ENCODE peak calls at places on chromosomes 1 and 21, in four cellular contexts. Y, Z, E and N are unnamed samples.

GRCh38 chr1:51280321-51281096 is 44.4 kb downstream of the RNF11 start:
- DNase-seq in Y (no peak), Z (no peak), E (no peak), N (no peak)

GRCh38 chr21:38244407-38244787 is 12.4 kb upstream of the KCNJ15 start:
- DNase-seq in Y (no peak), Z (no peak), E (no peak), N (no peak)

GRCh38 chr1:32991386-32991785 is 26.8 kb upstream of the RNF19B start:
- DNase-seq in Y (no peak), Z (no peak), E (no peak), N (no peak)

GRCh38 chr1:204477036-204477740 is 17.4 kb downstream of the PIK3C2B start:
- DNase-seq in Y (peak; percentile 88), Z (no peak), E (no peak), N (no peak)

GRCh38 chr1:228921473-228921872 is 186.2 kb downstream of the RHOU start:
- DNase-seq in Y (no peak), Z (no peak), E (no peak), N (no peak)

GRCh38 chr1:151292207-151293030 is 10.3 kb downstream of the ZNF687 start:
- DNase-seq in Y (no peak), Z (no peak), E (no peak), N (no peak)

GRCh38 chr1:110877776-110878175 is 4.8 kb downstream of the CD53 start:
- DNase-seq in Y (no peak), Z (no peak), E (no peak), N (no peak)

GRCh38 chr1:168455764-168456163 is 88.0 kb downstream of the XCL2 start:
- DNase-seq in Y (no peak), Z (no peak), E (no peak), N (no peak)

GRCh38 chr1:45979074-45979777 is 153.2 kb downstream of the PIK3R3 start:
- DNase-seq in Y (no peak), Z (no peak), E (no peak), N (no peak)

GRCh38 chr1:60152886-60153285 is 79.3 kb upstream of the C1orf87 start:
- DNase-seq in Y (no peak), Z (no peak), E (no peak), N (no peak)

GRCh38 chr1:168320149-168320548 is 39.5 kb downstream of the TBX19 start:
- DNase-seq in Y (no peak), Z (no peak), E (no peak), N (no peak)

GRCh38 chr21:45874716-45875415 is 106.7 kb upstream of the COL6A1 start:
- DNase-seq in Y (no peak), Z (no peak), E (no peak), N (peak; percentile 61)

GRCh38 chr1:226029093-226029496 is 30.0 kb upstream of the SDE2 start:
- DNase-seq in Y (no peak), Z (peak; percentile 39), E (no peak), N (peak; percentile 34)

GRCh38 chr1:71047635-71048607 is at the start of gene PTGER3:
- DNase-seq in Y (no peak), Z (peak; percentile 39), E (peak; percentile 31), N (peak; percentile 73)

GRCh38 chr1:188295157-188295556 is 1466.4 kb downstream of the PLA2G4A start:
- DNase-seq in Y (no peak), Z (no peak), E (no peak), N (no peak)

GRCh38 chr1:18398791-18399551 is 81.8 kb upstream of the KLHDC7A start:
- DNase-seq in Y (no peak), Z (no peak), E (no peak), N (no peak)
- TF ChIP-seq CTCF in Y (no peak), Z (no peak), E (no peak), N (no peak)

DNA sequence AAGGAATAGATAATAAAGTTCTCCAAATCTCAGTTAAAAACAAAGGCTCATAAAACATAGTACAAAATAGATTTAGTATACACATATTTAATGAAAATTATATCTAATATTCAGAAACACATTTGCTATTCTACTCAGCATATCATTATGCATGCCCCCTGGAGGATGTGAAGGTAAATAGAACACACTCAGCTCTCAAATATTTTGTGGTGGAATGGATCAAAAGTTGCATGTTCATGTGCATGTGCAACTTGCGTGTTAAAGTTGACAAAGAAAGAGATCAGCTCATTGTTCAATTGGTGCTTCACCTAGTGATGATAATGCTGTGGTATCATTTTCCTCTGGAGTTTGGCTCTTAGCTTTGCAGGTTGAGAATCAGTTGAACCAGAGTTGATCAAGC is 4.9 kb upstream of the ZNF644 start:
- DNase-seq in Y (no peak), Z (no peak), E (no peak), N (no peak)
- TF ChIP-seq CTCF in Y (no peak), Z (no peak), E (peak; percentile 50), N (no peak)

DNA sequence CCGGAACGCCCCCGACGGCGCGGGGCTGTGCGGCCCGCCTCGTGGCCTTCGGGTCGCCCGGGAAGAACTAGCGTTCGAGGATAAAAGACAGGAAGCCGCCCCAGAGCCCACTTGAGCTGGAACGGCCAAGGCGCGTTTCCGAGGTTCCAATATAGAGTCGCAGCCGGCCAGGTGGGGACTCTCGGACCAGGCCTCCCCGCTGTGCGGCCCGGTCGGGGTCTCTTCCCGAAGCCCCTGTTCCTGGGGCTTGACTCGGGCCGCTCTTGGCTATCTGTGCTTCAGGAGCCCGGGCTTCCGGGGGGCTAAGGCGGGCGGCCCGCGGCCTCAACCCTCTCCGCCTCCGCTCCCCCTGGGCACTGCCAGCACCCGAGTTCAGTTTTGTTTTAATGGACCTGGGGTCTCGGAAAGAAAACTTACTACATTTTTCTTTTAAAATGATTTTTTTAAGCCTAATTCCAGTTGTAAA is 158.8 kb downstream of the RUNX1 start:
- DNase-seq in Y (no peak), Z (no peak), E (no peak), N (no peak)
- TF ChIP-seq CTCF in Y (no peak), Z (no peak), E (no peak), N (no peak)

GRCh38 chr1:81679972-81680371 is 120.8 kb upstream of the ADGRL2 start:
- DNase-seq in Y (no peak), Z (no peak), E (no peak), N (no peak)
- TF ChIP-seq CTCF in Y (no peak), Z (no peak), E (no peak), N (no peak)